ENCODE peak calls at places on chromosomes 7 and 10, in four cellular contexts. M is HCT116, R is GM12878, U is K562. P is an unnamed sample.

GRCh38 chr7:95609277-95609971 is 13.1 kb upstream of the PDK4 start:
- DNase-seq in R (no peak), M (no peak), U (no peak), P (peak)

GRCh38 chr7:38463277-38464224 is 167.6 kb downstream of the AMPH start:
- DNase-seq in M (no peak), U (no peak), R (peak), P (no peak)

GRCh38 chr10:33327750-33328149 is 6.7 kb downstream of the NRP1 start:
- DNase-seq in R (no peak), U (no peak), M (no peak), P (peak)

GRCh38 chr7:30212720-30213119 is 71.7 kb upstream of the ZNRF2 start:
- DNase-seq in U (no peak), M (no peak), R (no peak), P (no peak)

GRCh38 chr7:36224916-36225858 is 72.1 kb downstream of the EEPD1 start:
- DNase-seq in M (no peak), R (no peak), U (no peak), P (no peak)

GRCh38 chr7:12403287-12404181 is at the start of gene VWDE:
- DNase-seq in U (peak), M (peak), R (no peak), P (peak)

GRCh38 chr10:80530251-80530650 is 7.5 kb upstream of the SH2D4B start:
- DNase-seq in U (no peak), M (peak), R (no peak), P (no peak)

GRCh38 chr7:111560773-111561658 is 1.3 kb downstream of the IMMP2L start:
- DNase-seq in M (no peak), U (peak), R (no peak), P (peak)

GRCh38 chr7:27547401-27547800 is 115.3 kb downstream of the HIBADH start:
- DNase-seq in R (no peak), U (no peak), M (no peak), P (no peak)

GRCh38 chr10:85643839-85644525 is 722.6 kb downstream of the GRID1 start:
- DNase-seq in R (no peak), U (no peak), M (peak), P (peak)

GRCh38 chr7:25858562-25859411 is 293.2 kb upstream of the NFE2L3 start:
- DNase-seq in R (no peak), U (no peak), M (no peak), P (no peak)

GRCh38 chr10:82622478-82622877 is 747.5 kb downstream of the NRG3 start:
- DNase-seq in M (no peak), U (no peak), R (no peak), P (no peak)

GRCh38 chr10:58394471-58394870 is 9.3 kb downstream of the TFAM start:
- DNase-seq in U (no peak), R (no peak), M (no peak), P (no peak)

GRCh38 chr10:69237528-69238159 is 17.5 kb downstream of the HKDC1 start:
- DNase-seq in M (peak), U (peak), R (no peak), P (peak)

GRCh38 chr7:55056577-55057480 is 38.0 kb downstream of the EGFR start:
- DNase-seq in U (no peak), R (no peak), M (no peak), P (no peak)

GRCh38 chr7:25696565-25696964 is 455.4 kb upstream of the NFE2L3 start:
- DNase-seq in U (no peak), M (no peak), R (no peak), P (no peak)

GRCh38 chr7:115707684-115708341 is 322.8 kb downstream of the TFEC start:
- DNase-seq in M (no peak), U (no peak), R (no peak), P (no peak)

DNA sequence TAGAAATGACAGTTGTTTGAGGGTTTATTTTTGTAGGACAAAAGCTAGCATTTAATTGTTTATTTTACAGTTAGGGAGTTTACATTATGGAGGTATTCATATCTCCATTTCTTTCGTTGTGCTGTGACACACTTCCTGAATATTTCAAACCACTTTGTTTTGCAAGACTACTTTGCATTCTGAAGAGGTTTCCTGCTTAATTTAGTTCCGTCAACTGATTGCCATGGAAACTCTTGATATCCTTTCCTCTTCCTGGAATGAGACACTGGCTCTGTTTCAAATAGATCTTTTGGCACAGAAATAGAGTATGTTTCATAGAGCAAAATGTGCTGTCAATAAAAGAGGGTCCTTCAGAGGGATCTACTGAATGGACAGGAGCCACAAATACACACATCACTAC is 159.5 kb upstream of the AGR3 start:
- DNase-seq in R (no peak), M (no peak), U (no peak), P (peak)
- H2AFZ ChIP-seq in R (no peak), M (no peak), U (no peak), P (no peak)

GRCh38 chr10:2263556-2263955 is 526.2 kb upstream of the ADARB2 start:
- DNase-seq in R (no peak), M (no peak), U (no peak), P (no peak)

GRCh38 chr10:2262878-2263277 is 525.6 kb upstream of the ADARB2 start:
- DNase-seq in R (no peak), U (no peak), M (no peak), P (no peak)

DNA sequence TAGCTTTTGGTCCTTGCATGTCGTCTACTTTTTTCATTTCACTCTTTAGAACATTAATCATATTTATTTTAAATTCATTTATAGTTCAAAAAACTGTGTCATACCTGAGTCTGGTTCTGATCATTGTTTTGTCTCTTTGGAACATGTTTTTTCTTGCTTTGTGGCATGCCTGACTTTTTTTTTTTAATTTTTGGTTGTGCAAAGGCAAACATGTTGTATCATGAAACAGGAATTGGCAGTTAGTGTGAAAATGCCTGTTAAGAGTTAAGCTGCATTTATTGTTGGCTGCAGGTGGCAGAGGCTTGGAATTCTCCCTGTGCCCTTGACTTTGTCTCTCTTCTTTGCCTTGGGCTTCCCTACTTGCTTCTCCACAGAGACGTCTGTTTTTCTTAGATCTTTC is 525.0 kb upstream of the ADARB2 start:
- DNase-seq in U (no peak), R (no peak), M (no peak), P (no peak)
- TF ChIP-seq MAX in U (no peak), R (no peak), M (no peak), P (no peak)

GRCh38 chr10:55232553-55232952 is 431.5 kb upstream of the PCDH15 start:
- DNase-seq in U (no peak), M (no peak), R (no peak), P (no peak)
- H2AFZ ChIP-seq in U (no peak), M (no peak), R (peak), P (peak)

GRCh38 chr10:112120491-112120890 is 63.1 kb downstream of the GPAM start:
- DNase-seq in R (no peak), U (no peak), M (no peak), P (no peak)

GRCh38 chr10:112115781-112116385 is 67.7 kb downstream of the GPAM start:
- DNase-seq in U (peak), M (peak), R (no peak), P (peak)
- TF ChIP-seq MAX in U (no peak), M (no peak), R (no peak), P (no peak)

GRCh38 chr7:64945481-64945756 is 42.3 kb downstream of the ZNF273 start:
- DNase-seq in R (no peak), U (no peak), M (no peak), P (no peak)

GRCh38 chr7:64947252-64948000 is 43.4 kb downstream of the ZNF117 start:
- DNase-seq in U (no peak), M (no peak), R (no peak), P (no peak)

GRCh38 chr7:64951250-64951848 is 39.5 kb downstream of the ZNF117 start:
- DNase-seq in R (peak), M (peak), U (peak), P (peak)

GRCh38 chr7:64945776-64946175 is 42.7 kb downstream of the ZNF273 start:
- DNase-seq in M (no peak), U (no peak), R (no peak), P (no peak)

GRCh38 chr7:64946772-64947171 is 43.7 kb downstream of the ZNF273 start:
- DNase-seq in U (no peak), R (no peak), M (no peak), P (no peak)
- H2AFZ ChIP-seq in U (no peak), R (no peak), M (no peak), P (no peak)

GRCh38 chr7:131141443-131141967 is 186.2 kb upstream of the MKLN1 start:
- DNase-seq in U (peak), R (no peak), M (no peak), P (no peak)

GRCh38 chr7:131145026-131145425 is 182.7 kb upstream of the MKLN1 start:
- DNase-seq in U (no peak), M (peak), R (no peak), P (no peak)

GRCh38 chr7:131147604-131148003 is 180.1 kb upstream of the MKLN1 start:
- DNase-seq in U (no peak), R (no peak), M (no peak), P (no peak)

GRCh38 chr7:131145770-131146169 is 181.9 kb upstream of the MKLN1 start:
- DNase-seq in M (no peak), U (no peak), R (no peak), P (no peak)

DNA sequence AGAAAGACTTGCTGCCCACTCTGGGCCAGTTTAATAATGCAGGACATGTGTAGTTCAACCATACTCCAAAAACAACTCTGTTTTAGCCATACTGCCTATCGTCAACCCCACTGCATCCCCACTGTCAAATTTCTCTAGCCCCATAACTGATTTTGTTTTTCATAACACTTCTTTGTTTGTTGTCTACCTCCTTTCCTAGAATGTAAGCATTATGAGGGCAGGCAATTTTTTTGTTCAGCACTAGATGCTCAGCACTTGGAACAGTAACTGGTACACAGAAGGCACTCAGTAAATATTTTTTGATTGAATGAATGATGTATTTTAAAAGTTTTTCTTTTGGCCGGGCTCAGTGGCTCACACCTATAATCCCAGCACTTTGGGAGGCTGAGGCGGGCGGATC is 183.8 kb upstream of the MKLN1 start:
- DNase-seq in R (no peak), U (no peak), M (no peak), P (no peak)
- TF ChIP-seq MAX in R (no peak), U (no peak), M (no peak), P (no peak)

GRCh38 chr10:101839421-101840063 is 4.1 kb downstream of the KCNIP2 start:
- DNase-seq in R (no peak), M (peak), U (peak), P (no peak)

GRCh38 chr10:101840102-101840684 is 3.4 kb downstream of the KCNIP2 start:
- DNase-seq in U (peak), R (no peak), M (no peak), P (no peak)

GRCh38 chr10:101837753-101838152 is 5.8 kb downstream of the KCNIP2 start:
- DNase-seq in U (peak), M (no peak), R (no peak), P (no peak)

GRCh38 chr10:101838416-101838970 is 5.1 kb downstream of the KCNIP2 start:
- DNase-seq in R (no peak), U (peak), M (no peak), P (no peak)

DNA sequence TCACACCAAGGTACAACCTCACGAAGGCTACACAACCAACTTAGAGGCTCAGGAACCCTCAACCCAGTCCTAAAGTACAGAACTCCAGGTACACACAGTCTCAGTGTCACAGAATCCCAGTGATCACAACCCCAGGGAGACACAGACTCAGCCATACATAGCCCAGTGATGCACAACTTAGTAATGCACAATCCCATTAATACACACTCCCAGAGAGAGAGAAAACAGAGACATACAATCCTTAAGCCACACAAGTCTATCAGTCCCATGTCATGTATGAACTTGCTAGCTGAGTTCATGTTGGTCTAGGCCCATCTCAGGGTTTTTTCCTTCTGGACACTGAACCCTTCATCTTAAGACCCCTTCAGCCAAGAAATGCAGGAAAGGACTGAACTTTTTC is 4.6 kb downstream of the KCNIP2 start:
- DNase-seq in R (no peak), U (peak), M (no peak), P (no peak)
- H2AFZ ChIP-seq in R (no peak), U (no peak), M (no peak), P (no peak)